ENCODE peak calls at places on chromosomes 16 and 17, in nine cellular contexts. C is NCI-H1092; D is stimulated activated CD4-positive, alpha-beta T cell treated with anti-CD3 and anti-CD28 coated beads, Interleukin-4, amount 100 ng/mL, for 4 hours; I is AG09309; R is activated gamma-delta T cell treated with anti-CD3 and anti-CD28 coated beads, Interleukin-2, amount 50 U/mL, for 16 hours; Y is NCI-H1694 treated with DMSO at 0.1 percent for 48 hours; E is ELF-1; X is activated CD4-positive, CD25-positive, alpha-beta regulatory T cell; M is skeletal muscle cell. G is an unnamed sample.

GRCh38 chr17:44604149-44605115 is 47.1 kb downstream of the FZD2 start:
- DNase-seq in C (no peak), X (no peak), M (peak; percentile 57), D (no peak), E (no peak), R (no peak), I (no peak), Y (no peak), G (no peak)

GRCh38 chr17:45794840-45795239 is 10.7 kb downstream of the CRHR1 start:
- DNase-seq in R (no peak), I (no peak), E (peak; percentile 61), X (no peak), C (no peak), M (no peak), Y (no peak), D (no peak), G (peak; percentile 56)

GRCh38 chr16:27430512-27430911 is 28.5 kb downstream of the IL21R start:
- DNase-seq in D (no peak), R (no peak), Y (no peak), I (no peak), C (no peak), M (no peak), X (no peak), E (no peak), G (no peak)

GRCh38 chr16:4313563-4314531 is 2.0 kb upstream of the GLIS2 start:
- DNase-seq in Y (no peak), I (no peak), M (no peak), D (no peak), X (no peak), C (no peak), R (no peak), E (peak; percentile 90), G (peak; percentile 86)

GRCh38 chr17:50763716-50764450 is 3.4 kb downstream of the ANKRD40CL start:
- DNase-seq in Y (no peak), X (no peak), I (no peak), D (no peak), R (no peak), E (peak; percentile 19), C (no peak), M (no peak), G (no peak)

GRCh38 chr17:75640556-75641119 is 7.4 kb downstream of the SMIM5 start:
- DNase-seq in X (no peak), M (no peak), R (no peak), C (no peak), E (no peak), Y (no peak), D (no peak), I (no peak), G (no peak)

GRCh38 chr17:19741832-19742457 is 6.2 kb downstream of the ALDH3A1 start:
- DNase-seq in I (no peak), C (no peak), X (no peak), E (no peak), R (no peak), D (no peak), M (no peak), Y (no peak), G (no peak)

GRCh38 chr17:11278984-11279270 is 37.9 kb downstream of the SHISA6 start:
- DNase-seq in C (no peak), X (no peak), E (no peak), Y (no peak), I (no peak), R (no peak), D (no peak), M (no peak), G (no peak)

GRCh38 chr17:17395246-17395802 is 81.5 kb upstream of the MED9 start:
- DNase-seq in C (no peak), I (no peak), X (no peak), E (no peak), D (no peak), Y (no peak), R (no peak), M (no peak), G (no peak)

GRCh38 chr16:63363738-63364137 is 1327.5 kb upstream of the CDH8 start:
- DNase-seq in R (no peak), M (no peak), C (no peak), X (no peak), E (no peak), I (no peak), D (no peak), Y (no peak), G (no peak)

GRCh38 chr17:7575481-7575883 is 4.0 kb upstream of the CD68 start:
- DNase-seq in M (no peak), E (no peak), X (no peak), Y (no peak), D (no peak), R (no peak), C (no peak), I (no peak), G (no peak)

G was measured in neural progenitor cell.